ENCODE peak calls at places on chromosome 13, in six cellular contexts. G is endothelial cell; S is stimulated activated CD4-positive, alpha-beta T cell treated with anti-CD3 and anti-CD28 coated beads, Interleukin-1b, Interleukin-23, amount 100 ng/mL, for 24 hours; J is ELR; N is fibroblast of lung; E is HCEC 1CT. I is an unnamed sample.

GRCh38 chr13:45289936-45290563 is 50.9 kb downstream of the TPT1 start:
- DNase-seq in G (no peak), S (no peak), J (no peak), N (no peak), E (no peak), I (no peak)

GRCh38 chr13:98307744-98308524 is 130.9 kb upstream of the RNF113B start:
- DNase-seq in G (peak), S (no peak), J (no peak), N (peak), E (no peak), I (no peak)

GRCh38 chr13:33208290-33208990 is 77.1 kb downstream of the STARD13 start:
- DNase-seq in G (no peak), S (no peak), J (peak), N (no peak), E (no peak), I (no peak)

GRCh38 chr13:98755729-98756128 is 3.3 kb upstream of the SLC15A1 start:
- DNase-seq in G (no peak), S (no peak), J (no peak), N (no peak), E (no peak), I (no peak)

GRCh38 chr13:40060318-40061007 is 405.0 kb downstream of the COG6 start:
- DNase-seq in G (no peak), S (peak), J (peak), N (peak), E (peak), I (no peak)

GRCh38 chr13:76723551-76724232 is 162.5 kb downstream of the KCTD12 start:
- DNase-seq in G (no peak), S (no peak), J (peak), N (peak), E (peak), I (no peak)

GRCh38 chr13:84843368-84843767 is 955.9 kb downstream of the SLITRK6 start:
- DNase-seq in G (no peak), S (no peak), J (peak), N (no peak), E (peak), I (no peak)

GRCh38 chr13:20161275-20161950 is 561 bp upstream of the GJA3 start:
- DNase-seq in G (no peak), S (peak), J (peak), N (no peak), E (no peak), I (no peak)

GRCh38 chr13:52738719-52739467 is 727 bp downstream of the CNMD start:
- DNase-seq in G (peak), S (peak), J (peak), N (no peak), E (no peak), I (no peak)

GRCh38 chr13:51323824-51324511 is 15.5 kb upstream of the SERPINE3 start:
- DNase-seq in G (no peak), S (no peak), J (no peak), N (no peak), E (no peak), I (no peak)

GRCh38 chr13:21538753-21539152 is 65.2 kb downstream of the MICU2 start:
- DNase-seq in G (no peak), S (no peak), J (no peak), N (no peak), E (no peak), I (no peak)

GRCh38 chr13:31927219-31927653 is 104.3 kb upstream of the FRY start:
- DNase-seq in G (no peak), S (no peak), J (no peak), N (no peak), E (no peak), I (no peak)

GRCh38 chr13:76799696-76800095 is 86.5 kb downstream of the KCTD12 start:
- DNase-seq in G (no peak), S (no peak), J (peak), N (no peak), E (no peak), I (no peak)

GRCh38 chr13:90792335-90792734 is 555.2 kb upstream of the MIR17HG start:
- DNase-seq in G (no peak), S (no peak), J (peak), N (no peak), E (no peak), I (no peak)

GRCh38 chr13:39167018-39167417 is 128.8 kb downstream of the NHLRC3 start:
- DNase-seq in G (no peak), S (no peak), J (no peak), N (no peak), E (no peak), I (no peak)

GRCh38 chr13:44576396-44577235 is 486 bp upstream of the TSC22D1 start:
- DNase-seq in G (peak), S (peak), J (no peak), N (no peak), E (no peak), I (peak)

GRCh38 chr13:47281981-47282380 is 385.1 kb upstream of the HTR2A start:
- DNase-seq in G (no peak), S (no peak), J (no peak), N (no peak), E (no peak), I (no peak)

GRCh38 chr13:44364601-44365000 is 9.0 kb upstream of the SERP2 start:
- DNase-seq in G (no peak), S (no peak), J (peak), N (peak), E (peak), I (no peak)

GRCh38 chr13:92896842-92897241 is 329.8 kb upstream of the GPC6 start:
- DNase-seq in G (no peak), S (no peak), J (peak), N (peak), E (no peak), I (no peak)

GRCh38 chr13:27034678-27035111 is 136.9 kb downstream of the USP12 start:
- DNase-seq in G (peak), S (no peak), J (peak), N (no peak), E (no peak), I (no peak)